ENCODE peak calls at places on chromosomes 6 and 20, in nine cellular contexts. One of them, this sample, is unnamed.
A peak's percentile ranks its signal among the peaks of the same experiment; 100 is the strongest.

GRCh38 chr6:36387440-36388303 is at the start of gene ETV7:
- DNase-seq in GM10248: peak; percentile 67
- DNase-seq in HFFc6: no peak
- DNase-seq in suprapubic skin: no peak
- DNase-seq in activated CD8-positive, alpha-beta T cell treated with anti-CD3 and anti-CD28 coated beads for 36 hours: peak; percentile 49
- DNase-seq in fibroblast of mammary gland: no peak
- DNase-seq in HepG2: no peak
- DNase-seq in body of pancreas: peak; percentile 35
- DNase-seq in cardiac muscle cell: peak; percentile 30
- DNase-seq in this sample: peak; percentile 44

GRCh38 chr20:13220857-13221297 is at the start of gene ISM1:
- DNase-seq in GM10248: peak; percentile 30
- DNase-seq in HFFc6: no peak
- DNase-seq in suprapubic skin: no peak
- DNase-seq in activated CD8-positive, alpha-beta T cell treated with anti-CD3 and anti-CD28 coated beads for 36 hours: peak; percentile 50
- DNase-seq in fibroblast of mammary gland: no peak
- DNase-seq in HepG2: no peak
- DNase-seq in body of pancreas: peak; percentile 53
- DNase-seq in cardiac muscle cell: peak; percentile 9
- DNase-seq in this sample: peak; percentile 20

GRCh38 chr20:9723501-9723900 is 115.4 kb downstream of the PAK5 start:
- DNase-seq in GM10248: no peak
- DNase-seq in HFFc6: no peak
- DNase-seq in suprapubic skin: no peak
- DNase-seq in activated CD8-positive, alpha-beta T cell treated with anti-CD3 and anti-CD28 coated beads for 36 hours: no peak
- DNase-seq in fibroblast of mammary gland: no peak
- DNase-seq in HepG2: no peak
- DNase-seq in body of pancreas: no peak
- DNase-seq in cardiac muscle cell: no peak
- DNase-seq in this sample: no peak

GRCh38 chr6:109055771-109056235 is 38.8 kb downstream of the SESN1 start:
- DNase-seq in GM10248: no peak
- DNase-seq in HFFc6: peak; percentile 34
- DNase-seq in suprapubic skin: no peak
- DNase-seq in activated CD8-positive, alpha-beta T cell treated with anti-CD3 and anti-CD28 coated beads for 36 hours: no peak
- DNase-seq in fibroblast of mammary gland: peak; percentile 70
- DNase-seq in HepG2: no peak
- DNase-seq in body of pancreas: no peak
- DNase-seq in cardiac muscle cell: peak; percentile 69
- DNase-seq in this sample: no peak

GRCh38 chr6:115004204-115004603 is 661.4 kb upstream of the HS3ST5 start:
- DNase-seq in GM10248: no peak
- DNase-seq in HFFc6: no peak
- DNase-seq in suprapubic skin: no peak
- DNase-seq in activated CD8-positive, alpha-beta T cell treated with anti-CD3 and anti-CD28 coated beads for 36 hours: no peak
- DNase-seq in fibroblast of mammary gland: no peak
- DNase-seq in HepG2: no peak
- DNase-seq in body of pancreas: no peak
- DNase-seq in cardiac muscle cell: no peak
- DNase-seq in this sample: no peak

GRCh38 chr6:11584264-11584663 is 46.7 kb downstream of the TMEM170B start:
- DNase-seq in GM10248: no peak
- DNase-seq in HFFc6: no peak
- DNase-seq in suprapubic skin: no peak
- DNase-seq in activated CD8-positive, alpha-beta T cell treated with anti-CD3 and anti-CD28 coated beads for 36 hours: no peak
- DNase-seq in fibroblast of mammary gland: no peak
- DNase-seq in HepG2: no peak
- DNase-seq in body of pancreas: no peak
- DNase-seq in cardiac muscle cell: no peak
- DNase-seq in this sample: no peak

GRCh38 chr20:61755971-61756421 is 309.7 kb downstream of the TAF4 start:
- DNase-seq in GM10248: no peak
- DNase-seq in HFFc6: no peak
- DNase-seq in suprapubic skin: no peak
- DNase-seq in activated CD8-positive, alpha-beta T cell treated with anti-CD3 and anti-CD28 coated beads for 36 hours: no peak
- DNase-seq in fibroblast of mammary gland: no peak
- DNase-seq in HepG2: no peak
- DNase-seq in body of pancreas: no peak
- DNase-seq in cardiac muscle cell: no peak
- DNase-seq in this sample: no peak

GRCh38 chr20:10710995-10711775 is 37.4 kb upstream of the JAG1 start:
- DNase-seq in GM10248: no peak
- DNase-seq in HFFc6: no peak
- DNase-seq in suprapubic skin: no peak
- DNase-seq in activated CD8-positive, alpha-beta T cell treated with anti-CD3 and anti-CD28 coated beads for 36 hours: no peak
- DNase-seq in fibroblast of mammary gland: no peak
- DNase-seq in HepG2: peak; percentile 97
- DNase-seq in body of pancreas: peak; percentile 52
- DNase-seq in cardiac muscle cell: no peak
- DNase-seq in this sample: peak; percentile 48

GRCh38 chr20:63284083-63284440 is 8.9 kb upstream of the COL20A1 start:
- DNase-seq in GM10248: no peak
- DNase-seq in HFFc6: no peak
- DNase-seq in suprapubic skin: no peak
- DNase-seq in activated CD8-positive, alpha-beta T cell treated with anti-CD3 and anti-CD28 coated beads for 36 hours: peak; percentile 42
- DNase-seq in fibroblast of mammary gland: no peak
- DNase-seq in HepG2: no peak
- DNase-seq in body of pancreas: no peak
- DNase-seq in cardiac muscle cell: no peak
- DNase-seq in this sample: no peak

GRCh38 chr20:50330504-50331313 is 140.1 kb downstream of the CEBPB start:
- DNase-seq in GM10248: no peak
- DNase-seq in HFFc6: no peak
- DNase-seq in suprapubic skin: no peak
- DNase-seq in activated CD8-positive, alpha-beta T cell treated with anti-CD3 and anti-CD28 coated beads for 36 hours: no peak
- DNase-seq in fibroblast of mammary gland: no peak
- DNase-seq in HepG2: peak; percentile 79
- DNase-seq in body of pancreas: peak; percentile 39
- DNase-seq in cardiac muscle cell: peak; percentile 82
- DNase-seq in this sample: peak; percentile 76

GRCh38 chr6:166626177-166627038 is 643 bp downstream of the RPS6KA2 start:
- DNase-seq in GM10248: peak; percentile 29
- DNase-seq in HFFc6: no peak
- DNase-seq in suprapubic skin: no peak
- DNase-seq in activated CD8-positive, alpha-beta T cell treated with anti-CD3 and anti-CD28 coated beads for 36 hours: peak; percentile 40
- DNase-seq in fibroblast of mammary gland: peak; percentile 37
- DNase-seq in HepG2: no peak
- DNase-seq in body of pancreas: peak; percentile 56
- DNase-seq in cardiac muscle cell: peak; percentile 58
- DNase-seq in this sample: peak; percentile 27

DNA sequence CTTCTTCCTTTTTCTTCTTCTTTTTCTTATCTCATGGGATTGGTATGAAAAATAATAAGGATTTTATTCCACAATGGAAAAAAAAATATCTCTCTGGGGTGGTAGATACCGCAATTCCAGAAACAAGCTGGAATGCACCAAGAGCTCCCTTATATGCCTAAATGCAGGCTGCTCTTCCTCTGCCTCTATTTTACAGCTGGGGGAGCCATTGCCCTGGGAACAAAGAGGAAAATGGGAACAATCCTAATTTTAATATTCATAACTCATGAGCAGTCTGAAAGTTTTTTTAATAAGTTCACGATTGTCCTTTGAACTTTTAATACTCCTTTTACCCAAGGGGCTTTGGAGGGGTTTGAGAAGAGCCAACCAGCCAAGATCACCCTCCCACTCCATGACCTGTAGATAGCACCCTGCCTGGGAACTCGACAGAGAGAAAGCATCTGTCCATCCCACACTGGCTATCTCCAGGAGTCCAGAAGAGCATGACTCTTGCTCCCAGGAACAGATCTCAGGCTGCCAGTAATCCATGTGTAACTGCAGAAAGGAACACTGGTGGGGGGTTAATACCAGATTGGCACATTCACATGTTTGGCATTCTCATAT is 74.7 kb downstream of the CD83 start:
- DNase-seq in GM10248: no peak
- DNase-seq in HFFc6: no peak
- DNase-seq in suprapubic skin: no peak
- DNase-seq in activated CD8-positive, alpha-beta T cell treated with anti-CD3 and anti-CD28 coated beads for 36 hours: no peak
- DNase-seq in fibroblast of mammary gland: no peak
- DNase-seq in HepG2: no peak
- DNase-seq in body of pancreas: no peak
- DNase-seq in cardiac muscle cell: peak; percentile 24
- DNase-seq in this sample: no peak
- TF ChIP-seq CTCF in GM10248: no peak
- TF ChIP-seq CTCF in HFFc6: no peak
- TF ChIP-seq CTCF in suprapubic skin: no peak
- TF ChIP-seq CTCF in activated CD8-positive, alpha-beta T cell treated with anti-CD3 and anti-CD28 coated beads for 36 hours: no peak
- TF ChIP-seq CTCF in fibroblast of mammary gland: peak; percentile 7
- TF ChIP-seq CTCF in HepG2: no peak
- TF ChIP-seq CTCF in body of pancreas: no peak
- TF ChIP-seq CTCF in cardiac muscle cell: peak; percentile 24
- TF ChIP-seq CTCF in this sample: no peak

DNA sequence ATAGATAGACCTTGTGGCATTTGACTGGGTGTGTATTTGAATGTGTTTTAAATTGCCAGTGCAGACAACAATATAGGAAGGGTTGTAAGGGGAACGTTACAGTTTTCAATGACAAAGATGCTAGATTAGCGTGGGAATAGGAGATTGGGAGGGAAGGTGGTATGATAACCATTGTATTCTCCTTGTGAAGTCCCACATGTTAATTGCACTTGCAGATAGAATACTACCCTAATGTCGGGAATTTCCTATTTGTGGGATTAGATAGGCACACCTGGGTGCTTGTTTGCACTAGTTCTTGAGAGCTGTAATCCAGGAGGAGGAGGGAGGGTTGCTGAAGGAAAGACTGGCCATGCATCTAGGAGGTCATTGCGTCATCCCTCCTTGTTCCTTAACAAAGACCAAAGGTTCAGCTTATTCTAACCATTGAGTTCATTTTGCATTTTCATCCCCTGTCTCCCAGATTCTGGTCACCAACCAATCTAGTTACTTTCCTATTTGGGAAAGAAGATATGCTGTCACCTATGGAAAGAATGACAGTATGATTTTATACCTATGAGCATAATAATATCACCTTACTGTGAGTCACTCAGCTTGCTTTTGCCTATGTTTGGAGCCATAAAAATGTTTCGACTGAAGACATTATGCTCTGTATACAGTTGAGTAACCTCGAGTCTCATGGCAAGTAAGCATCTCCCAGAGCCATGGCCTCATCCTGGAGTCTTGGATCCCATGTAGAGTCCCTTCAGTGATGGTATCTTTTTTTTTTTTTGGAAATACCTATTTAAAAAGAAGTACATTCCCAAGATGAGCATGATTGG is 201.5 kb downstream of the DTNBP1 start:
- DNase-seq in GM10248: no peak
- DNase-seq in HFFc6: no peak
- DNase-seq in suprapubic skin: no peak
- DNase-seq in activated CD8-positive, alpha-beta T cell treated with anti-CD3 and anti-CD28 coated beads for 36 hours: no peak
- DNase-seq in fibroblast of mammary gland: no peak
- DNase-seq in HepG2: no peak
- DNase-seq in body of pancreas: no peak
- DNase-seq in cardiac muscle cell: no peak
- DNase-seq in this sample: no peak
- TF ChIP-seq CTCF in GM10248: no peak
- TF ChIP-seq CTCF in HFFc6: no peak
- TF ChIP-seq CTCF in suprapubic skin: no peak
- TF ChIP-seq CTCF in activated CD8-positive, alpha-beta T cell treated with anti-CD3 and anti-CD28 coated beads for 36 hours: no peak
- TF ChIP-seq CTCF in fibroblast of mammary gland: no peak
- TF ChIP-seq CTCF in HepG2: no peak
- TF ChIP-seq CTCF in body of pancreas: no peak
- TF ChIP-seq CTCF in cardiac muscle cell: no peak
- TF ChIP-seq CTCF in this sample: no peak

DNA sequence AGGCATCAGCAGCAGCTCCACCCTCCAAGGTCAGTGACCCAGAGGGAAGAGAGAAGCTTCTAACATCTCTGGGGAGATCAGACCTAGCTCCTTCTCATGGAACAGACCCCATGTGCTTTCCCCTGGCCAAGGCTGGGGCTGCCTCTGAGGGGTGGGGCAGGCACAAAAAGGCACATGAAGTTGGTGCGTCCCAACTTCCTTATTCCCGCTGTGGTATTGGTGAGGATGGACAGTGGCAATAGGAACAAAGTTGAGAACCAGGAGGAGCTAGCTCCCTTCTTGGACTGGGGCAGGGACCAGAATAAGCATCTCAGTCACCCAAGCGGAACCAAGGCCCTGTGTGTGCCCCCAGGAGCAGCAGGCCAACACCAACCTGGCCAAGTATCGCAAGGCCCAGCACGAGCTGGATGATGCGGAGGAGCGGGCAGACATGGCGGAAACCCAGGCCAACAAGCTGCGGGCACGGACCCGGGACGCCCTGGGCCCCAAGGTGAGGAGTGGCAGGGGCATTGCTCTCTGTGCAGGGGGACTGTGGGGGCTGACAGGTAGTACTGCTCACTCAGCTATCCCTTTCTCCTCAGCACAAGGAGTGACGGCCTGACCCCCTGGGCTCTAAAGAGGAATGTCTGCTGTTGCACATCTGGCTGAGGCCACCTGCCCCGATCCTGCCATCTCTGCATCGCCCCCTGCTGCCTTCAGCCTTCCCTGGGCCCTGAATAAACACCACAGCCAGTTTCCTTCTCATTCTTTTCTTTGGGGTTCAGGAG is 46.1 kb downstream of the MYH7B start:
- DNase-seq in GM10248: no peak
- DNase-seq in HFFc6: no peak
- DNase-seq in suprapubic skin: no peak
- DNase-seq in activated CD8-positive, alpha-beta T cell treated with anti-CD3 and anti-CD28 coated beads for 36 hours: peak; percentile 12
- DNase-seq in fibroblast of mammary gland: no peak
- DNase-seq in HepG2: no peak
- DNase-seq in body of pancreas: no peak
- DNase-seq in cardiac muscle cell: no peak
- DNase-seq in this sample: no peak
- TF ChIP-seq CTCF in GM10248: peak; percentile 24
- TF ChIP-seq CTCF in HFFc6: peak; percentile 65
- TF ChIP-seq CTCF in suprapubic skin: no peak
- TF ChIP-seq CTCF in activated CD8-positive, alpha-beta T cell treated with anti-CD3 and anti-CD28 coated beads for 36 hours: no peak
- TF ChIP-seq CTCF in fibroblast of mammary gland: peak; percentile 43
- TF ChIP-seq CTCF in HepG2: peak; percentile 69
- TF ChIP-seq CTCF in body of pancreas: no peak
- TF ChIP-seq CTCF in cardiac muscle cell: peak; percentile 21
- TF ChIP-seq CTCF in this sample: no peak

DNA sequence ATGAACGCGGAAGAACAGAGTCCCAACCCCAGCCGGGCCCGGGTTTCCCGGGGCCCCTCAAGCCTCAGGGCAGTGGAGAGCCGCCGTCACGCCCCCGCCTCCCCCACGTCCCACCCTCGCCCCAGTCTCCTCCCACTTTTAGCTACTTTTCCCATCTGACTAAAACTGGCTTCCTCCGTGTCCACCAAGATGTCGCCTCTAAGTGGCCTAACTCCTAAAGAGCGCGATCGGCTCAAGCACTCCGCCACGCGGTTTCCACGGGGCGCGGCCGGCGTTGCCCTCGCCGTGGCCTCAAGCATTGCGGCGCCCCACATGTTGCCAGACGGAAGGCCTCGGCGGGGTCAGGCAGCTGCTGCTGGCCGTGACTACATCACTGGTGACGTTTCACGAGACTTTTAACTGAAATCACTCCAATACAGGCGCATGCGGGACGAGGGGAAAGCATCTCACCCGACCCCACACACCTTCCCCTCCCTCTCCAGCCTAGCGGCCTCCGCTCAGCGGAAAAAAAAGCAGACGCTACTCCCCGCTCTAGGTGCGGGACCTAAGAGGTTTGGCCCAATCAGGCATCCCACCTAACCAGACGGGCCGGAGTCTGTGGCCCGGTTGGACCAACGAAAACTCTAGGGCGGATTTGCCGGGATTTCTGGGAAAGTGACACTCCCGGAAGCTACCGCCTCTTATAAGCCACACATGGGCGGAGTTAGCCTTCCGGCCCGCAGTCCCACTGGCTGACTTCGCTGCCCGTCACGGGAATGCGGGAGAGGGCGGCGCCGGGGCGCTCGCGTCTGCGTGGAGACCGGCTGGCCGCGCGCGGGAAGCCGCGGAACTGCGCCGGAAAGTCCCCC is at the start of gene NXT1:
- DNase-seq in GM10248: peak; percentile 92
- DNase-seq in HFFc6: peak; percentile 99
- DNase-seq in suprapubic skin: peak; percentile 97
- DNase-seq in activated CD8-positive, alpha-beta T cell treated with anti-CD3 and anti-CD28 coated beads for 36 hours: peak; percentile 95
- DNase-seq in fibroblast of mammary gland: peak; percentile 98
- DNase-seq in HepG2: peak; percentile 100
- DNase-seq in body of pancreas: peak; percentile 97
- DNase-seq in cardiac muscle cell: peak; percentile 99
- DNase-seq in this sample: peak; percentile 83
- TF ChIP-seq CTCF in GM10248: peak; percentile 15
- TF ChIP-seq CTCF in HFFc6: peak; percentile 48
- TF ChIP-seq CTCF in suprapubic skin: no peak
- TF ChIP-seq CTCF in activated CD8-positive, alpha-beta T cell treated with anti-CD3 and anti-CD28 coated beads for 36 hours: no peak
- TF ChIP-seq CTCF in fibroblast of mammary gland: no peak
- TF ChIP-seq CTCF in HepG2: peak; percentile 45
- TF ChIP-seq CTCF in body of pancreas: no peak
- TF ChIP-seq CTCF in cardiac muscle cell: no peak
- TF ChIP-seq CTCF in this sample: no peak

This sample was measured in Calu3.